ENCODE peak calls at places on chromosomes 7 and 10, in four cellular contexts. One of them, this sample, is unnamed.

GRCh38 chr7:81626008-81626407 is 143.8 kb downstream of the HGF start:
- DNase-seq in GM12878: no peak
- DNase-seq in GM23338: no peak
- DNase-seq in K562: no peak
- DNase-seq in this sample: no peak

GRCh38 chr7:29866490-29866930 is 60.2 kb downstream of the WIPF3 start:
- DNase-seq in K562: no peak
- DNase-seq in GM12878: no peak
- DNase-seq in GM23338: no peak
- DNase-seq in this sample: no peak

GRCh38 chr7:131071786-131072504 is 255.7 kb upstream of the MKLN1 start:
- DNase-seq in GM12878: no peak
- DNase-seq in GM23338: peak; percentile 56
- DNase-seq in K562: peak; percentile 99
- DNase-seq in this sample: no peak

GRCh38 chr10:78372806-78373205 is 339.1 kb downstream of the RPS24 start:
- DNase-seq in GM23338: no peak
- DNase-seq in GM12878: no peak
- DNase-seq in K562: no peak
- DNase-seq in this sample: no peak

GRCh38 chr10:114967071-114967470 is 29.1 kb downstream of the TRUB1 start:
- DNase-seq in K562: peak; percentile 0
- DNase-seq in GM12878: no peak
- DNase-seq in GM23338: peak; percentile 11
- DNase-seq in this sample: no peak

GRCh38 chr10:132055616-132056015 is 10.1 kb upstream of the JAKMIP3 start:
- DNase-seq in K562: no peak
- DNase-seq in GM12878: no peak
- DNase-seq in GM23338: no peak
- DNase-seq in this sample: no peak

GRCh38 chr7:133789951-133790350 is 337.2 kb upstream of the LRGUK start:
- DNase-seq in GM23338: peak; percentile 21
- DNase-seq in K562: no peak
- DNase-seq in GM12878: no peak
- DNase-seq in this sample: no peak

GRCh38 chr10:78212134-78212785 is 178.6 kb downstream of the RPS24 start:
- DNase-seq in GM23338: no peak
- DNase-seq in GM12878: no peak
- DNase-seq in K562: peak; percentile 13
- DNase-seq in this sample: no peak

GRCh38 chr10:33524966-33525365 is 190.5 kb upstream of the NRP1 start:
- DNase-seq in GM23338: no peak
- DNase-seq in K562: no peak
- DNase-seq in GM12878: no peak
- DNase-seq in this sample: no peak

GRCh38 chr10:26199841-26200240 is 16.7 kb upstream of the GAD2 start:
- DNase-seq in GM23338: peak; percentile 47
- DNase-seq in K562: no peak
- DNase-seq in GM12878: no peak
- DNase-seq in this sample: no peak

GRCh38 chr7:127512587-127512986 is 72.8 kb downstream of the GCC1 start:
- DNase-seq in GM12878: no peak
- DNase-seq in K562: no peak
- DNase-seq in GM23338: peak; percentile 48
- DNase-seq in this sample: peak; percentile 17

GRCh38 chr10:60594476-60595051 is 183.7 kb upstream of the CDK1 start:
- DNase-seq in GM12878: no peak
- DNase-seq in K562: no peak
- DNase-seq in GM23338: peak; percentile 66
- DNase-seq in this sample: no peak

GRCh38 chr10:125123363-125124113 is 36.8 kb downstream of the CTBP2 start:
- DNase-seq in K562: no peak
- DNase-seq in GM23338: no peak
- DNase-seq in GM12878: no peak
- DNase-seq in this sample: no peak

GRCh38 chr10:87928996-87929395 is 65.6 kb downstream of the PTEN start:
- DNase-seq in GM23338: no peak
- DNase-seq in K562: no peak
- DNase-seq in GM12878: no peak
- DNase-seq in this sample: no peak

GRCh38 chr7:44114586-44115310 is 8.6 kb downstream of the POLD2 start:
- DNase-seq in GM12878: no peak
- DNase-seq in GM23338: no peak
- DNase-seq in K562: no peak
- DNase-seq in this sample: no peak

GRCh38 chr10:44206127-44206818 is 178.6 kb downstream of the CXCL12 start:
- DNase-seq in GM23338: no peak
- DNase-seq in K562: no peak
- DNase-seq in GM12878: no peak
- DNase-seq in this sample: no peak

GRCh38 chr10:43037942-43038782 is 38.7 kb upstream of the RET start:
- DNase-seq in GM23338: no peak
- DNase-seq in K562: no peak
- DNase-seq in GM12878: no peak
- DNase-seq in this sample: no peak

GRCh38 chr10:55793024-55793423 is 568.0 kb downstream of the ZWINT start:
- DNase-seq in K562: no peak
- DNase-seq in GM12878: no peak
- DNase-seq in GM23338: no peak
- DNase-seq in this sample: no peak

GRCh38 chr7:130896898-130897514 is 163.0 kb upstream of the KLF14 start:
- DNase-seq in GM23338: peak; percentile 86
- DNase-seq in K562: peak; percentile 94
- DNase-seq in GM12878: no peak
- DNase-seq in this sample: peak; percentile 75

GRCh38 chr10:24503627-24504320 is 219.9 kb downstream of the ARHGAP21 start:
- DNase-seq in GM12878: peak; percentile 36
- DNase-seq in GM23338: peak; percentile 90
- DNase-seq in K562: peak; percentile 66
- DNase-seq in this sample: peak; percentile 74

GRCh38 chr10:77355844-77356243 is 281.8 kb downstream of the KCNMA1 start:
- DNase-seq in GM12878: no peak
- DNase-seq in GM23338: no peak
- DNase-seq in K562: no peak
- DNase-seq in this sample: no peak

GRCh38 chr10:28668363-28669226 is 8.7 kb upstream of the BAMBI start:
- DNase-seq in GM23338: peak; percentile 77
- DNase-seq in K562: peak; percentile 42
- DNase-seq in GM12878: no peak
- DNase-seq in this sample: peak; percentile 84
- TF ChIP-seq CREB1 in GM23338: no peak
- TF ChIP-seq CREB1 in K562: no peak
- TF ChIP-seq CREB1 in GM12878: no peak
- TF ChIP-seq CREB1 in this sample: no peak

DNA sequence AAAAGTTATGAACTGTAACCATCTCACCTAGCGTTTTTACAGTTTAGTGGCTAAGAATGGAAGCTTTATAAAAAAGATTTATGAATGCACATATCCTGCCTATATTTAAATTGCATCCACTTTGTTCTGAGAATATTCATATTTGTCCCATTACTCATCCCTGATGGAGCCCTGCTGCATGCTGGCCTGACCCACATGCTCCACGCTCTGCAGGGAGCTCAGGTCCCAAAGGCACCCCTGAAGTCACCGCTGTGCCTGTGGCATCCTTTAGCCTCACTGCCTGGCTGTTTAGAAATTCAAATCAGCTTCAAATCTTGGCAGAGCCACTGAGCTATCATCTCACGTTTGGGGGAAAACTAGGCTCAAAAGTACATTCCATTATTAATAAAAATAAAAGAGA is 24.4 kb downstream of the C10orf90 start:
- DNase-seq in K562: no peak
- DNase-seq in GM12878: no peak
- DNase-seq in GM23338: no peak
- DNase-seq in this sample: no peak
- TF ChIP-seq CREB1 in K562: no peak
- TF ChIP-seq CREB1 in GM12878: no peak
- TF ChIP-seq CREB1 in GM23338: no peak
- TF ChIP-seq CREB1 in this sample: no peak

DNA sequence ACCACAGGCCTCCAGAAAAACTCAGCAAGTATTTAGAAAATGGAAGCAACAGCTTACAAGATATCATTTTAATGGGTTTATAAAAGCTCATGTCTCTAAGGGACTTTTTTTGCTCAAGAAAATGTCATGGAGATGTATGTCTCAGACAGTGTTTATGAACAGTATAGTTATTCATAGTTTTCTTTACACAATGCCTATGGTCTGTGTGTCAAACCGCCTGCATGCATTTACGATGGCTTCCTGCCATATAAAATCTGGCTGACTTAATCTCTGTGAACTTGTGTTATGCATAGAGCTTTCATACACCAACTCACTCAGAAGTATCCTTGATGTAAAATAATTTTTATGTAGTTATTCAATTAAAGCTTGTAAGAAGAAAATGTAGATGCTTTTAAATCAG is 1314.2 kb upstream of the LRRTM3 start:
- DNase-seq in GM23338: no peak
- DNase-seq in K562: no peak
- DNase-seq in GM12878: no peak
- DNase-seq in this sample: no peak
- TF ChIP-seq CREB1 in GM23338: no peak
- TF ChIP-seq CREB1 in K562: no peak
- TF ChIP-seq CREB1 in GM12878: no peak
- TF ChIP-seq CREB1 in this sample: no peak

GRCh38 chr10:106908225-106908624 is 256.3 kb downstream of the SORCS1 start:
- DNase-seq in K562: no peak
- DNase-seq in GM12878: no peak
- DNase-seq in GM23338: no peak
- DNase-seq in this sample: no peak

GRCh38 chr10:106898441-106898840 is 266.1 kb downstream of the SORCS1 start:
- DNase-seq in K562: no peak
- DNase-seq in GM12878: no peak
- DNase-seq in GM23338: no peak
- DNase-seq in this sample: no peak

GRCh38 chr10:106900041-106900674 is 264.3 kb downstream of the SORCS1 start:
- DNase-seq in GM23338: no peak
- DNase-seq in K562: no peak
- DNase-seq in GM12878: no peak
- DNase-seq in this sample: no peak

DNA sequence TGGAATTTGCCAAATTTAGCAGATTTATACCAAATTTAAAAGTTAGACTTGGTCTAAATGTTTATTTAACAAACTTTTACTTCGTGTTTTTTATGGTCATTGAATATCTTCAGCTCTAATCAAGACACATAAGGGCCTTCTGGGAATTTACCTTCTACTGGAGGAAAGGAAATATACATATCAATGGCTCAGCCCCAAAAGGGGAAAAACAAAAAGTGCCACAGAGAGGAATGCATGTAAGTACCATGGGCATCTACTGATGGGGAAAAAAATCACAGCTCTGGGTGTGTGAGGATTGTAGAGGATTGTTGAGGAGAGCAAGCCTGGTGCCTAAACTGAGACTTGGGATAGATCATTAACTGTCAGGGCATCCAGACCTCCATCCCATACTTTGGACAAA is 260.3 kb downstream of the SORCS1 start:
- DNase-seq in K562: no peak
- DNase-seq in GM23338: peak; percentile 35
- DNase-seq in GM12878: no peak
- DNase-seq in this sample: no peak
- TF ChIP-seq CREB1 in K562: no peak
- TF ChIP-seq CREB1 in GM23338: no peak
- TF ChIP-seq CREB1 in GM12878: no peak
- TF ChIP-seq CREB1 in this sample: no peak

GRCh38 chr7:154709840-154710520 is 292.9 kb downstream of the PAXIP1 start:
- DNase-seq in GM12878: no peak
- DNase-seq in K562: no peak
- DNase-seq in GM23338: no peak
- DNase-seq in this sample: no peak
- TF ChIP-seq CREB1 in GM12878: no peak
- TF ChIP-seq CREB1 in K562: no peak
- TF ChIP-seq CREB1 in GM23338: no peak
- TF ChIP-seq CREB1 in this sample: no peak

This sample was measured in WTC11.